ENCODE peak calls at places on chromosomes 13 and 19, in ten cellular contexts. V is fibroblast of lung, U is H9, R is stomach, F is astrocyte, I is PC-3, Q is ascending aorta, M is cardiac muscle cell, N is IMR-90, O is WTC11. S is an unnamed sample.

GRCh38 chr13:98798849-98799645 is 46.6 kb upstream of the SLC15A1 start:
- DNase-seq in V (peak), U (no peak), R (no peak), F (peak), I (no peak), Q (no peak), M (peak), N (peak), O (no peak), S (no peak)

GRCh38 chr19:39248806-39249205 is at the start of gene IFNL4:
- DNase-seq in V (no peak), U (no peak), R (no peak), F (no peak), I (no peak), Q (no peak), M (no peak), N (no peak), O (no peak), S (no peak)

GRCh38 chr19:30811397-30812098 is 439.4 kb downstream of the ZNF536 start:
- DNase-seq in V (no peak), U (no peak), R (no peak), F (no peak), I (no peak), Q (no peak), M (no peak), N (no peak), O (no peak), S (no peak)

GRCh38 chr13:76594435-76594834 is 291.8 kb downstream of the KCTD12 start:
- DNase-seq in V (no peak), U (no peak), R (no peak), F (no peak), I (no peak), Q (no peak), M (no peak), N (no peak), O (no peak), S (no peak)

GRCh38 chr19:46515879-46516350 is 20.2 kb upstream of the PNMA8B start:
- DNase-seq in V (peak), U (peak), R (no peak), F (peak), I (peak), Q (no peak), M (peak), N (peak), O (no peak), S (peak)

GRCh38 chr19:6424190-6424938 is at the start of gene KHSRP:
- DNase-seq in V (no peak), U (no peak), R (no peak), F (no peak), I (no peak), Q (no peak), M (no peak), N (no peak), O (no peak), S (no peak)

GRCh38 chr19:32416749-32417469 is 11.3 kb downstream of the DPY19L3 start:
- DNase-seq in V (no peak), U (no peak), R (no peak), F (peak), I (no peak), Q (no peak), M (no peak), N (peak), O (no peak), S (no peak)

GRCh38 chr19:38649305-38650179 is 2.1 kb downstream of the ACTN4 start:
- DNase-seq in V (no peak), U (no peak), R (peak), F (no peak), I (peak), Q (no peak), M (no peak), N (no peak), O (no peak), S (no peak)

GRCh38 chr13:24827799-24828198 is 63.8 kb downstream of the RNF17 start:
- DNase-seq in V (no peak), U (no peak), R (no peak), F (no peak), I (no peak), Q (no peak), M (no peak), N (no peak), O (no peak), S (no peak)

GRCh38 chr13:71213252-71213821 is 653.7 kb downstream of the DACH1 start:
- DNase-seq in V (no peak), U (no peak), R (no peak), F (no peak), I (no peak), Q (no peak), M (no peak), N (no peak), O (no peak), S (no peak)

GRCh38 chr13:71217827-71218226 is 649.2 kb downstream of the DACH1 start:
- DNase-seq in V (no peak), U (no peak), R (no peak), F (no peak), I (no peak), Q (no peak), M (no peak), N (no peak), O (no peak), S (no peak)

GRCh38 chr13:71219671-71220070 is 647.3 kb downstream of the DACH1 start:
- DNase-seq in V (no peak), U (no peak), R (no peak), F (no peak), I (no peak), Q (no peak), M (no peak), N (no peak), O (no peak), S (no peak)

DNA sequence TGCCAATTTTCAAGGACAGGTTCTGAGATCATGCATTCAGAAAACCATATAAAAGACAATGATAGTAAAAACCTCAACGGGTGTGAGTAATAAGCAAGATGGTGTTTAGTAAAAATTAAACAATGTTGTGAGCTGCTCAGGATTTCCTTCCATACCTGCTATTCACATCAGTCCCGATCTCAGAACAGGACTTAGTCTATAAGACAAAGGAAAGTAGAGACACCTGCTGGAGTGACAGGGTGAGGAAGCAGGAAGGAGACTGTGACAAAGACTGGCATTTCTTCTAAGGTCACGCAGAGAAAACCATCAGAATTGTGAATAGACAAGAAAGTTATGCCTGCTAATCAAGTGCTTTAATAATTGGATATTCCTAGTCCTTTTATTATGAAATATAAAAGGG is 648.0 kb downstream of the DACH1 start:
- DNase-seq in V (no peak), U (no peak), R (no peak), F (no peak), I (peak), Q (no peak), M (no peak), N (no peak), O (peak), S (no peak)
- TF ChIP-seq CTCF in V (no peak), U (peak), R (no peak), F (no peak), I (peak), Q (no peak), M (no peak), N (no peak), O (no peak), S (peak)

DNA sequence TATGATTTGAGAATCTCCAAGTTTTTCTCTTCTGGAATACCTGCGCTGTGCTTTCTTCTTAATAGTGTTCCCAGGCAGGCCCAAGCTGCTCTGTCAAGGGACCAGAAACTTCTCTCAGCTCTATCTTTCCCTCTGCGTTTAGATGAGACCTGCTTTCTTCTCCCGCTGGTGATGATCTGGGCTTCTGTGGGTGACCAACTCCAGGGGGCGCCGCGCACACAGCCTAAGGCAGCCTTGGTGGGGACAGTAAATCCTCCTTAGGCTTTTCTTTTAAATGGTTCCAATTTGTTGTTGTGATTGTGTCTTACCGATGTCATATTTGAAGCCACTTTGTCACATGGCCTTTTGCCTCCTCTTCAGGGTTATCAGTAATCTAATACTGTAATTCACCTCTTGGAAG is 439.4 kb upstream of the KLF12 start:
- DNase-seq in V (no peak), U (peak), R (no peak), F (no peak), I (no peak), Q (no peak), M (peak), N (no peak), O (peak), S (no peak)
- TF ChIP-seq CTCF in V (peak), U (peak), R (no peak), F (no peak), I (peak), Q (no peak), M (no peak), N (no peak), O (peak), S (no peak)

DNA sequence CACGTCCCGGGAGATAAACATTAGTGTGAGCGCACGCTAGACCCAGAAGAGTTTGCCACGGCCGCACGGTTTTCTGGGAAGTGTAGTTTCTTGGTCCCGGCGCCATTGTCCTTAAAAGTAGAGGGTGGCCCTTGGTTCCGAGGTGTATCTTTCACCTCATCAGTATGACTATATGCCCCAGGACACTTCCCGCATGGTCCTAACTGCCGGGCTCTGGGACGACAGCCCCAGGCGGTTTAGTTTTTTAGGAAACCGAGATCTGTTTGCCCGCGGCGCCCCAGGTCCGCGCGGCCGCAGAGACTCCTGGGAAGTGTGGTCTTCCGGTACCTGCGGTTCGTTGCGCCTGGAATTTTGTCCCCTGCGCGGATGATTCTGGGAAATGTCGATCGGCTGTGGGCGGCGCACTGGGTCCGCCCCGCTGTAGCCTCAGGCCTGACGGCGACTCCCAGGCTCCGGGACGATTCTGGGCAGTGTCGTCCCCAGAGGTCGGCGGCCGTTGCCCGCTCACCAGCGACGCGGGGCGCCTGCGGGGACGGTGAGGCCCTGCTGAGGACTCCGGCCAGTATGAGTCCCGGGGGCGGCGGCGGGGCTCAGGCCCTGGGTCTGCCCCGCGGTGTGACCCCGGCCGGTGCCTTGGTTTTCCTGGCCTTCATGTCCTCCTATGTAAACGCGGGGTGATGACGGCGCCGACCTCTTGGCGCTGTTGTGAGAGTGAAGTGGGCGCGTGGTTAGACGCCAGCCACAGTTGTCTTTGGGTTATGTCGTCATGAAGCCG is at the start of gene ZNF181:
- DNase-seq in V (peak), U (peak), R (peak), F (peak), I (peak), Q (peak), M (peak), N (peak), O (peak), S (peak)
- TF ChIP-seq CTCF in V (no peak), U (no peak), R (no peak), F (no peak), I (no peak), Q (no peak), M (no peak), N (no peak), O (no peak), S (no peak)

GRCh38 chr19:42198676-42199439 is 18.6 kb downstream of the DEDD2 start:
- DNase-seq in V (no peak), U (peak), R (peak), F (no peak), I (no peak), Q (no peak), M (no peak), N (no peak), O (no peak), S (peak)

GRCh38 chr19:42199440-42200115 is 17.9 kb downstream of the DEDD2 start:
- DNase-seq in V (no peak), U (peak), R (peak), F (no peak), I (no peak), Q (no peak), M (no peak), N (no peak), O (peak), S (peak)

GRCh38 chr19:42202290-42202867 is 15.1 kb downstream of the DEDD2 start:
- DNase-seq in V (no peak), U (no peak), R (no peak), F (no peak), I (no peak), Q (no peak), M (no peak), N (no peak), O (no peak), S (no peak)

GRCh38 chr19:42201489-42202289 is 15.8 kb downstream of the DEDD2 start:
- DNase-seq in V (no peak), U (no peak), R (peak), F (no peak), I (no peak), Q (no peak), M (no peak), N (no peak), O (no peak), S (peak)

DNA sequence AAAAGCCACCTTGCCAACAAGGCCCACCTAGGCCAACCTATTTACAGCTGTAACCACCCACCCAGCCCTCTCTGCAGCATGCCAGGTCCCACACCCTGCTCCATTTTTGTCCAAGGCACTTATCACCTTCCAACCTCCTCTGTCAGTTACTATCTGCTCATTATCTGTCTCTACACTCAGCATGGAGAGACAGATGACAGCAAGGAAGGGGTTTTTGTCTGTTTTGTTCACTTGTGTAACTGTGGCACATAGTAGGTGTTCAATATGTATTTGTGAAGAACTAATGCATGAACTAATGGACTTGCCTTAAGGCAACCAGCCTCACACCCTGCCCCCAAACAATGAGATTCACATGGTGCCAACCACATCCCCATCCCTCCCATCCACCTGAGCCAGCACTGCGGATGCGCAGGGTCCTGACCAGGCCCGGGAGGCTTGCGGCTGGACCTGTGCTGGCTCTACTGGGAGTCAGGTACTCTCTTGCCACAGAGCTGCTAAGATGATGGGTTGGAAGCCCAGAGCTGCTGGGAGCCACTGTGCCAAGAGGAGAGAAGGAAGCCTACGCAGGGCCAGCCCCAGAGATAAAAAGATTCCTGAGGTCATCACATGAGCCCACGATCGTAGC is 17.2 kb downstream of the DEDD2 start:
- DNase-seq in V (no peak), U (no peak), R (no peak), F (no peak), I (no peak), Q (no peak), M (no peak), N (no peak), O (no peak), S (no peak)
- TF ChIP-seq CTCF in V (no peak), U (no peak), R (no peak), F (no peak), I (no peak), Q (no peak), M (no peak), N (no peak), O (no peak), S (no peak)

S was measured in GM10248.